ENCODE peak calls at places on chromosomes 2 and 18, in eight cellular contexts. E is gastrocnemius medialis, A is transverse colon, D is HepG2, S is stomach, M is A549, Y is HCT116, T is suprapubic skin. I is an unnamed sample.

GRCh38 chr2:71659868-71660518 is 206.6 kb downstream of the DYSF start:
- DNase-seq in M (no peak), Y (no peak), S (no peak), D (no peak), A (no peak), E (no peak), T (no peak), I (no peak)

GRCh38 chr2:195657634-195658540 is 861 bp downstream of the SLC39A10 start:
- DNase-seq in E (peak; percentile 81), T (peak; percentile 83), S (peak; percentile 61), A (peak; percentile 73), M (peak; percentile 92), D (peak; percentile 80), Y (no peak), I (no peak)

GRCh38 chr2:231191896-231192872 is 6.2 kb upstream of the ARMC9 start:
- DNase-seq in A (peak; percentile 67), T (peak; percentile 92), E (no peak), M (peak; percentile 60), Y (no peak), D (peak; percentile 70), S (peak; percentile 73), I (peak; percentile 46)

GRCh38 chr18:78826631-78827030 is 153.0 kb upstream of the SALL3 start:
- DNase-seq in T (no peak), M (no peak), S (no peak), D (no peak), Y (no peak), A (no peak), E (no peak), I (no peak)

GRCh38 chr2:156826342-156826933 is 390.3 kb downstream of the GPD2 start:
- DNase-seq in M (no peak), A (no peak), T (no peak), Y (no peak), E (no peak), D (no peak), S (no peak), I (no peak)

GRCh38 chr2:209208211-209208610 is 215.6 kb upstream of the MAP2 start:
- DNase-seq in T (no peak), E (no peak), D (peak; percentile 32), Y (peak; percentile 41), A (peak; percentile 50), S (no peak), M (peak; percentile 45), I (no peak)

GRCh38 chr2:208595386-208596275 is 189.0 kb downstream of the PTH2R start:
- DNase-seq in M (peak; percentile 62), T (no peak), E (no peak), S (no peak), Y (peak; percentile 32), A (peak; percentile 21), D (no peak), I (no peak)

GRCh38 chr2:9573840-9574239 is 18.2 kb upstream of the ADAM17 start:
- DNase-seq in D (peak; percentile 26), T (no peak), Y (no peak), M (no peak), S (no peak), E (no peak), A (no peak), I (no peak)

GRCh38 chr2:112820343-112820742 is 16.2 kb downstream of the IL1B start:
- DNase-seq in M (no peak), E (no peak), A (no peak), D (no peak), S (no peak), T (no peak), Y (no peak), I (no peak)

GRCh38 chr2:32847734-32848133 is 99.0 kb upstream of the LTBP1 start:
- DNase-seq in D (no peak), M (no peak), T (no peak), A (no peak), Y (no peak), S (no peak), E (no peak), I (no peak)

GRCh38 chr18:39037925-39038324 is 1472.3 kb upstream of the CELF4 start:
- DNase-seq in S (no peak), A (no peak), M (no peak), Y (no peak), D (no peak), E (no peak), T (no peak), I (no peak)

GRCh38 chr18:58341913-58342312 is 287.0 kb downstream of the ALPK2 start:
- DNase-seq in T (no peak), A (no peak), M (no peak), Y (no peak), E (no peak), D (no peak), S (no peak), I (no peak)

GRCh38 chr2:70574102-70574501 is 20.5 kb upstream of the TGFA start:
- DNase-seq in T (no peak), Y (no peak), M (no peak), A (no peak), E (no peak), S (no peak), D (no peak), I (no peak)

GRCh38 chr2:45169339-45170190 is 160.3 kb upstream of the SIX2 start:
- DNase-seq in D (no peak), S (no peak), A (no peak), T (no peak), E (no peak), M (peak; percentile 51), Y (no peak), I (no peak)

GRCh38 chr18:21183670-21184069 is 58.4 kb upstream of the GREB1L start:
- DNase-seq in S (no peak), D (peak; percentile 10), M (no peak), E (no peak), A (no peak), T (no peak), Y (no peak), I (no peak)

GRCh38 chr2:69358914-69359313 is 28.1 kb downstream of the GFPT1 start:
- DNase-seq in S (no peak), T (no peak), M (no peak), Y (no peak), A (no peak), E (no peak), D (no peak), I (no peak)

GRCh38 chr2:69359371-69359770 is 27.7 kb downstream of the GFPT1 start:
- DNase-seq in S (no peak), D (no peak), Y (no peak), M (no peak), A (no peak), E (no peak), T (no peak), I (no peak)

GRCh38 chr2:69353360-69353759 is 33.7 kb downstream of the GFPT1 start:
- DNase-seq in Y (no peak), A (no peak), D (no peak), T (no peak), M (no peak), E (no peak), S (no peak), I (no peak)

DNA sequence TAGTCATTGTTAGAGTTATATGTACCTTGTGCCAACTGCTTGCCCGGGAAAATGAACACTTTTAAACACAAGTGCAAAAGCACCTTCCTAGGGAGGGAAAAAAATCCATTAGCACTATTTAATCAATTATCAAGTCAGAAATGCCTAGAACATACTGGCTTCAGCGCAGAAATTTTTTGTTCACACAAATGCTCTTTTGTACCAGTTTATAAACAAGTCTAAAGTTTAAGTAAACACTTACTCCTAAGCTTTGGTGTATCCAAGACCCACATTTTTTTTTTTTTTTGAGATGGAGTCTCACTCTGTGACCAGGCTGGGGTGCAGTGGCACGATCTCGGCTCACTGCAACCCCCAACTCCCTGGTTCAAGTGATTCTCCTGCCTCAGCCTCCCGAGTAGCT is 30.6 kb downstream of the GFPT1 start:
- DNase-seq in M (no peak), T (no peak), Y (no peak), S (no peak), A (no peak), D (peak; percentile 53), E (no peak), I (no peak)
- TF ChIP-seq POLR2A in M (no peak), T (no peak), Y (no peak), S (no peak), A (no peak), D (no peak), E (no peak), I (no peak)

DNA sequence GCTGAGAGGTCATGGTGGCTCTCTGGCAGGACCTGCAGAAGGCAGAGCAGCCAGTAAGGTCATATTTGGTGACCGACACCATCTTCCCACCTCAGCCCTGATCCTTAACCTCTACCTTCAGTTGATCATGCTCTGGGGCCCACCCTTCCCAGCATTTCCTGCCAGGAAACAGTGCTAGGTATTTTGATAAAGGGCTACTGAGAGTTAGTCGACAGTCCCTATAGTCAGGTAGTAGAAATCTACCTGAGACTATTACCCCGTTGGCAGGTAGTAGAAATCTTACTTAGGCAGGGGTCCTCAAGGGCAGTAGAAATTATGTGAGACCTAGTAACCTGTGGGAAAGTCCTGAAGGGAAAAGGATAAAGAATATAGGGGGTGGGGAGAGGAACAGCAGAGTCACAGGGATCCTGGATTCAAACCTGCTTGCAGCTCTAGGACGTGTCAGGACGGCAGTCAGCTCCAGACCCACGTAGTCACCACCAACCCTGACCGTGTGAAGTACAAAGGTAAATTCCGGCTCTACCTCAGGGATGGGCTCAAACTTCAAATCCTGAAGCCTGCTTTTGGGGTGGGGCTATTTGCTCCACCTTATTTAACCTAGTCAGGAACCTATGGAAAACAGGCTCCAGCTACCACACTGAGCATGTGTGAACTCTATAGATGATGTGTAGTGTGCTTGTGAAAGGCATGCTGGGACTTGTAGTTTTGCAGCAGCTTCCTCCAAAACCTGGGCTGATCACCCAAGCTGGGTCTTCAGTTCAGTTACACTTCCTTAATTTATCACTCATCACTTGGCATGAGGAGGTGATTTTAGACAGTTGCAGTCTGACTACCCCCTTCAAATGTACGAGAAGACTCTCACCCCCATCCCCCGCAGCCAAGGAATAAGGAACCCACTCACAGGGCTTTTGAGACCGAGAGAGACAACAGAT is at the start of gene DQX1:
- DNase-seq in E (no peak), M (peak; percentile 77), T (no peak), A (peak; percentile 71), Y (no peak), S (no peak), D (peak; percentile 99), I (no peak)
- TF ChIP-seq POLR2A in E (no peak), M (no peak), T (no peak), A (peak; percentile 80), Y (no peak), S (no peak), D (peak; percentile 99), I (no peak)

DNA sequence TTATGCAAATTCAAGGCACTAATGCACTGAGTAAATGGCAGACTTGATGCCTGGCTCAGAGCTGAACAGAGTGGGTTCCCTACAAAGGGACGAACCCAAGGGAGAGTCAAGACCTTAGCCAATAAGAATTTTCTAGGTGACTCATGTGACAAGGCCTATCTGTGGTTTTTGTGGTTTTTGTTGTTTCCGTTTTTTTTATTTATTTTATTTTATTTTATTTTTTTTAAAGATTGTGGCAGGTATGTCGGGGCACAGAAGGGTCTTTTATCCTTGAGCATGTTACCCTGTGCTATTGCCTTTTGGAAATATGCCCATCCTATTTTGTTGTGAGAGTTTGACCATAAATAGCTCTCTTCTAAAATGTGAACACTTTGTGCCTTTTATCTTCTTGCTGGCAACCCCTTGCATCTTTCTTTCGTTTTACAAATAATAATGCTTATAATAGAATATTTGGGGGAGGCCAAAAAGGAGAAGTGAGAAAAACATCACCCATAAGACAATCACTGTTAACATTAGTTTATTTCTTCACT is 113.4 kb upstream of the AQP4 start:
- DNase-seq in D (no peak), T (no peak), Y (no peak), A (no peak), M (no peak), E (no peak), S (no peak), I (no peak)
- TF ChIP-seq POLR2A in D (no peak), T (no peak), Y (no peak), A (no peak), M (no peak), E (no peak), S (no peak), I (no peak)

GRCh38 chr2:66581461-66582363 is 146.8 kb downstream of the MEIS1 start:
- DNase-seq in M (no peak), D (no peak), Y (no peak), A (no peak), T (no peak), S (no peak), E (no peak), I (no peak)
- TF ChIP-seq POLR2A in M (no peak), D (no peak), Y (no peak), A (no peak), T (no peak), S (no peak), E (no peak), I (no peak)